ENCODE peak calls at places on chromosomes 13 and 19, in seven cellular contexts. K is left ventricle myocardium inferior; Z is IMR-90; O is fibroblast of lung; G is testis; R is adipocyte; S is CD8-positive, alpha-beta memory T cell. W is an unnamed sample.

GRCh38 chr19:18399008-18399407 is 1.6 kb upstream of the LRRC25 start:
- DNase-seq in K (no peak), Z (peak; percentile 87), O (peak; percentile 68), G (peak; percentile 88), R (peak; percentile 50), S (no peak), W (peak; percentile 88)

GRCh38 chr13:113853518-113854237 is 10.2 kb downstream of the GAS6 start:
- DNase-seq in K (peak; percentile 35), Z (peak; percentile 44), O (peak; percentile 65), G (peak; percentile 32), R (no peak), S (no peak), W (no peak)

GRCh38 chr19:269241-269640 is 22.0 kb downstream of the PLPP2 start:
- DNase-seq in K (no peak), Z (no peak), O (no peak), G (no peak), R (no peak), S (no peak), W (no peak)

GRCh38 chr19:35882074-35882832 is 13.9 kb downstream of the APLP1 start:
- DNase-seq in K (no peak), Z (peak; percentile 81), O (peak; percentile 87), G (peak; percentile 41), R (peak; percentile 89), S (peak; percentile 59), W (no peak)

GRCh38 chr19:41690801-41691065 is 2.7 kb upstream of the CEACAM7 start:
- DNase-seq in K (no peak), Z (no peak), O (no peak), G (no peak), R (no peak), S (no peak), W (no peak)

GRCh38 chr19:1618157-1619093 is 13.2 kb upstream of the UQCR11 start:
- DNase-seq in K (no peak), Z (no peak), O (no peak), G (peak; percentile 36), R (peak; percentile 26), S (no peak), W (no peak)

GRCh38 chr13:37407156-37407555 is 191.4 kb downstream of the POSTN start:
- DNase-seq in K (no peak), Z (peak; percentile 16), O (no peak), G (no peak), R (no peak), S (no peak), W (no peak)

GRCh38 chr13:107835339-107836018 is 379.9 kb downstream of the LIG4 start:
- DNase-seq in K (no peak), Z (peak; percentile 88), O (peak; percentile 74), G (no peak), R (peak; percentile 56), S (no peak), W (peak; percentile 67)

GRCh38 chr19:1173845-1174809 is at the start of gene SBNO2:
- DNase-seq in K (peak; percentile 88), Z (peak; percentile 80), O (peak; percentile 89), G (peak; percentile 90), R (peak; percentile 96), S (peak; percentile 90), W (peak; percentile 74)

GRCh38 chr19:4654437-4655361 is 15.4 kb downstream of the TNFAIP8L1 start:
- DNase-seq in K (no peak), Z (no peak), O (no peak), G (no peak), R (no peak), S (no peak), W (no peak)

GRCh38 chr13:36673838-36674326 is at the start of gene SERTM1:
- DNase-seq in K (peak; percentile 45), Z (no peak), O (no peak), G (peak; percentile 33), R (peak; percentile 47), S (no peak), W (peak; percentile 42)

GRCh38 chr13:94703721-94704314 is 8.5 kb downstream of the SOX21 start:
- DNase-seq in K (no peak), Z (no peak), O (no peak), G (no peak), R (no peak), S (no peak), W (no peak)

GRCh38 chr19:50518091-50519005 is 4.6 kb upstream of the ASPDH start:
- DNase-seq in K (no peak), Z (no peak), O (no peak), G (peak; percentile 42), R (no peak), S (peak; percentile 45), W (no peak)

GRCh38 chr19:47633516-47633915 is 24.6 kb downstream of the BICRA start:
- DNase-seq in K (no peak), Z (no peak), O (no peak), G (no peak), R (no peak), S (no peak), W (no peak)

GRCh38 chr19:29217591-29217990 is 4.6 kb upstream of the UQCRFS1 start:
- DNase-seq in K (no peak), Z (no peak), O (no peak), G (no peak), R (no peak), S (no peak), W (no peak)

GRCh38 chr19:55340784-55341147 is 1.1 kb downstream of the KMT5C start:
- DNase-seq in K (no peak), Z (no peak), O (no peak), G (no peak), R (peak; percentile 51), S (no peak), W (no peak)

GRCh38 chr13:31105856-31106255 is 55.8 kb downstream of the HSPH1 start:
- DNase-seq in K (no peak), Z (no peak), O (no peak), G (no peak), R (no peak), S (no peak), W (no peak)

GRCh38 chr13:36382030-36382429 is 35.8 kb upstream of the SPART start:
- DNase-seq in K (no peak), Z (no peak), O (no peak), G (no peak), R (no peak), S (no peak), W (no peak)

GRCh38 chr19:49422407-49423277 is 599 bp downstream of the PTH2 start:
- DNase-seq in K (peak; percentile 38), Z (peak; percentile 17), O (peak; percentile 20), G (peak; percentile 62), R (peak; percentile 61), S (peak; percentile 63), W (peak; percentile 55)

GRCh38 chr19:8311461-8312260 is 3.5 kb upstream of the CD320 start:
- DNase-seq in K (peak; percentile 47), Z (no peak), O (no peak), G (no peak), R (no peak), S (peak; percentile 38), W (no peak)

GRCh38 chr19:815079-815774 is 6.5 kb downstream of the PLPPR3 start:
- DNase-seq in K (no peak), Z (no peak), O (no peak), G (no peak), R (no peak), S (no peak), W (no peak)

GRCh38 chr19:51971624-51972023 is 15.0 kb downstream of the ZNF350 start:
- DNase-seq in K (no peak), Z (peak; percentile 13), O (peak; percentile 30), G (no peak), R (no peak), S (no peak), W (peak; percentile 23)

GRCh38 chr19:51965583-51965982 is 21.1 kb downstream of the ZNF350 start:
- DNase-seq in K (no peak), Z (no peak), O (no peak), G (no peak), R (no peak), S (no peak), W (no peak)

GRCh38 chr19:51970718-51971117 is 15.9 kb downstream of the ZNF350 start:
- DNase-seq in K (no peak), Z (no peak), O (no peak), G (no peak), R (no peak), S (no peak), W (no peak)
- H3K9me3 ChIP-seq in K (peaks cover 100% of the 10 kb centered on the region), Z (peaks cover 77% of the 10 kb centered on the region), O (no peaks in the 10 kb centered on the region), G (no peaks in the 10 kb centered on the region), R (peaks cover 98% of the 10 kb centered on the region), S (peaks cover 75% of the 10 kb centered on the region), W (peaks cover 55% of the 10 kb centered on the region)

GRCh38 chr13:98438246-98439135 is 138.4 kb downstream of the STK24 start:
- DNase-seq in K (no peak), Z (no peak), O (no peak), G (no peak), R (no peak), S (no peak), W (no peak)

GRCh38 chr13:98439136-98439828 is 137.6 kb downstream of the STK24 start:
- DNase-seq in K (no peak), Z (no peak), O (no peak), G (no peak), R (no peak), S (no peak), W (no peak)

GRCh38 chr13:98440390-98441055 is 136.4 kb downstream of the STK24 start:
- DNase-seq in K (no peak), Z (no peak), O (no peak), G (no peak), R (no peak), S (no peak), W (no peak)

GRCh38 chr13:98441056-98441676 is 135.7 kb downstream of the STK24 start:
- DNase-seq in K (no peak), Z (no peak), O (no peak), G (no peak), R (no peak), S (no peak), W (no peak)

GRCh38 chr13:98439896-98440295 is 137.0 kb downstream of the STK24 start:
- DNase-seq in K (no peak), Z (no peak), O (no peak), G (no peak), R (no peak), S (no peak), W (no peak)
- H3K4me3 ChIP-seq in K (no peak overlapping the region), Z (no peak overlapping the region), O (no peak overlapping the region), G (no peak overlapping the region), R (no peak overlapping the region), S (no peak overlapping the region), W (no peak overlapping the region)

DNA sequence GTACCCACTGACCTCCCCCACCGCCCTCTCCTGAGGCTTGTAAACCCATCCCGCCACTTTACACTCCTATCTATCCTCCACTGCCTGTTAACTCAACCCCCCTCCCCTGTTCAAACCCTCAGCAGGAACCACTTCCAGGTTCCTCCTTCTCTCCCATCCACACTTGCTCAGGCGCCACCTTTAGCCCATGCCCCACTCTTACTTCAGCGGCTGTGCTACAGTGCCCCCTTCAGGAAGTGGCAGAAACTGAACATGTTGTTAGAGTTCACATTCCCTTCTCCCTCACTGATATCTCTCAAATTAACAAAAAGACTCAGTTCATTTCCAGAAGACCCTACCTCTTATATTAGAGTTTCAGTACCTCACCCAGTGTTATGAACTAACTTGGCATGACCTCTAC is 49.4 kb downstream of the ZNF91 start:
- DNase-seq in K (no peak), Z (no peak), O (no peak), G (no peak), R (no peak), S (no peak), W (no peak)
- H3K9me3 ChIP-seq in K (peaks cover 100% of the 10 kb centered on the region), Z (peaks cover 77% of the 10 kb centered on the region), O (peaks cover 2% of the 10 kb centered on the region), G (no peaks in the 10 kb centered on the region), R (peaks cover 100% of the 10 kb centered on the region), S (peaks cover 77% of the 10 kb centered on the region), W (peaks cover 3% of the 10 kb centered on the region)

DNA sequence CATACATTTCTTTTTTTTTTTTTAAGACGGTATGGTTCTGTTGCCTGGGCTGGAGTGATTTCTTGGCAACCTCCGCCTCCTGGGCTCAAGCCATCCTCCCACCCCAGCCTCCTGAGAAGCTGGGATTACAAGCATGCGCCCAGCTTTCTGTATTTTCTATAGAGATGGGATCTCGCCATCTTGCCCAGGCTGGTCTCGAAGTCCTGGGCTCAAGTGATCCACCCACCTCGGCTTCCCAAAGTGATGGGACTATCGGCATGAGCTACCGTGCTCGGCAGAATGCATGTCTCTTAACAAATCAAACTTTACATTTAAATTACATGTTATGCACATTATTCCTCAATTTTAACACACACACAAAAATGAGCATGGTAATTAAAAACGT is 1.2 kb downstream of the NDUFA13 start:
- DNase-seq in K (no peak), Z (no peak), O (no peak), G (no peak), R (no peak), S (no peak), W (no peak)
- H3K4me3 ChIP-seq in K (peak overlapping the region; percentile 79), Z (no peak overlapping the region), O (peak overlapping the region; percentile 96), G (peak overlapping the region; percentile 87), R (peak overlapping the region; percentile 95), S (no peak overlapping the region), W (peak overlapping the region; percentile 91)

W was measured in MG63.